ENCODE peak calls at places on chromosomes 7 and 10, in nine cellular contexts. H is IMR-90, X is ovary, K is Panc1, Y is MM.1S, G is suprapubic skin, T is heart right ventricle, M is esophagus squamous epithelium, F is pancreas. Q is an unnamed sample.

GRCh38 chr7:106309352-106309751 is 24.6 kb upstream of the NAMPT start:
- DNase-seq in H (no peak), X (no peak), K (no peak), Y (no peak), G (no peak), T (no peak), M (no peak), F (no peak), Q (no peak)

GRCh38 chr7:106872763-106873162 is 7.7 kb downstream of the PIK3CG start:
- DNase-seq in H (no peak), X (no peak), K (no peak), Y (no peak), G (no peak), T (no peak), M (no peak), F (no peak), Q (no peak)

GRCh38 chr7:158586499-158587191 is 978 bp downstream of the PTPRN2 start:
- DNase-seq in H (no peak), X (no peak), K (no peak), Y (no peak), G (no peak), T (no peak), M (no peak), F (peak; percentile 42), Q (no peak)

GRCh38 chr10:90862908-90863514 is 5.2 kb upstream of the HTR7 start:
- DNase-seq in H (peak; percentile 47), X (no peak), K (peak; percentile 36), Y (peak; percentile 38), G (no peak), T (no peak), M (no peak), F (no peak), Q (peak; percentile 13)

GRCh38 chr10:98088186-98088971 is 46.1 kb upstream of the R3HCC1L start:
- DNase-seq in H (no peak), X (no peak), K (no peak), Y (no peak), G (no peak), T (peak; percentile 30), M (no peak), F (no peak), Q (no peak)

GRCh38 chr7:18288322-18289037 is 207.1 kb upstream of the HDAC9 start:
- DNase-seq in H (no peak), X (no peak), K (no peak), Y (no peak), G (no peak), T (no peak), M (no peak), F (no peak), Q (no peak)

GRCh38 chr7:106216517-106217088 is 68.2 kb downstream of the NAMPT start:
- DNase-seq in H (peak; percentile 97), X (no peak), K (peak; percentile 98), Y (no peak), G (no peak), T (peak; percentile 51), M (no peak), F (peak; percentile 19), Q (no peak)

GRCh38 chr10:48708144-48708543 is 23.5 kb downstream of the WDFY4 start:
- DNase-seq in H (peak; percentile 25), X (no peak), K (no peak), Y (no peak), G (no peak), T (peak; percentile 54), M (no peak), F (no peak), Q (no peak)

GRCh38 chr7:30740417-30741181 is 11.3 kb upstream of the INMT start:
- DNase-seq in H (peak; percentile 55), X (peak; percentile 89), K (peak; percentile 62), Y (peak; percentile 47), G (no peak), T (peak; percentile 76), M (no peak), F (peak; percentile 59), Q (peak; percentile 60)

GRCh38 chr7:152145853-152146466 is 120.5 kb downstream of the GALNT11 start:
- DNase-seq in H (peak; percentile 71), X (no peak), K (peak; percentile 18), Y (peak; percentile 26), G (no peak), T (no peak), M (no peak), F (no peak), Q (peak; percentile 30)

GRCh38 chr7:54260868-54261475 is 281.2 kb upstream of the VSTM2A start:
- DNase-seq in H (no peak), X (no peak), K (no peak), Y (no peak), G (no peak), T (no peak), M (no peak), F (no peak), Q (no peak)

GRCh38 chr10:13776861-13777301 is 190.1 kb downstream of the PRPF18 start:
- DNase-seq in H (peak; percentile 35), X (no peak), K (no peak), Y (no peak), G (no peak), T (no peak), M (no peak), F (no peak), Q (no peak)

GRCh38 chr7:74373536-74373935 is 80.2 kb upstream of the GTF2IRD1 start:
- DNase-seq in H (no peak), X (no peak), K (no peak), Y (no peak), G (no peak), T (no peak), M (no peak), F (no peak), Q (no peak)

GRCh38 chr7:17062433-17063383 is 180.9 kb upstream of the AGR3 start:
- DNase-seq in H (peak; percentile 25), X (no peak), K (no peak), Y (peak; percentile 8), G (no peak), T (no peak), M (no peak), F (no peak), Q (no peak)

GRCh38 chr7:80921130-80921529 is 2.3 kb upstream of the SEMA3C start:
- DNase-seq in H (no peak), X (no peak), K (peak; percentile 94), Y (no peak), G (no peak), T (no peak), M (no peak), F (no peak), Q (no peak)

GRCh38 chr10:27100800-27101347 is 580 bp upstream of the ANKRD26 start:
- DNase-seq in H (no peak), X (no peak), K (no peak), Y (peak; percentile 21), G (no peak), T (no peak), M (no peak), F (peak; percentile 11), Q (no peak)

GRCh38 chr7:152761116-152761748 is 1.7 kb downstream of the ACTR3B start:
- DNase-seq in H (peak; percentile 73), X (no peak), K (no peak), Y (no peak), G (no peak), T (no peak), M (no peak), F (no peak), Q (no peak)

GRCh38 chr10:130470286-130470685 is 334.1 kb downstream of the GLRX3 start:
- DNase-seq in H (no peak), X (no peak), K (no peak), Y (no peak), G (no peak), T (no peak), M (no peak), F (no peak), Q (no peak)

GRCh38 chr7:121076350-121077164 is 88.0 kb downstream of the CPED1 start:
- DNase-seq in H (peak; percentile 93), X (no peak), K (no peak), Y (no peak), G (no peak), T (no peak), M (no peak), F (no peak), Q (no peak)

GRCh38 chr10:36188054-36188453 is 546.0 kb upstream of the FZD8 start:
- DNase-seq in H (no peak), X (no peak), K (no peak), Y (no peak), G (no peak), T (peak; percentile 62), M (no peak), F (no peak), Q (no peak)

GRCh38 chr10:191703-192518 is 56.7 kb downstream of the ZMYND11 start:
- DNase-seq in H (peak; percentile 75), X (no peak), K (no peak), Y (no peak), G (no peak), T (no peak), M (no peak), F (no peak), Q (no peak)

GRCh38 chr10:121886997-121887622 is 40.7 kb downstream of the ATE1 start:
- DNase-seq in H (peak; percentile 69), X (no peak), K (peak; percentile 48), Y (peak; percentile 54), G (no peak), T (peak; percentile 51), M (no peak), F (peak; percentile 27), Q (peak; percentile 67)

DNA sequence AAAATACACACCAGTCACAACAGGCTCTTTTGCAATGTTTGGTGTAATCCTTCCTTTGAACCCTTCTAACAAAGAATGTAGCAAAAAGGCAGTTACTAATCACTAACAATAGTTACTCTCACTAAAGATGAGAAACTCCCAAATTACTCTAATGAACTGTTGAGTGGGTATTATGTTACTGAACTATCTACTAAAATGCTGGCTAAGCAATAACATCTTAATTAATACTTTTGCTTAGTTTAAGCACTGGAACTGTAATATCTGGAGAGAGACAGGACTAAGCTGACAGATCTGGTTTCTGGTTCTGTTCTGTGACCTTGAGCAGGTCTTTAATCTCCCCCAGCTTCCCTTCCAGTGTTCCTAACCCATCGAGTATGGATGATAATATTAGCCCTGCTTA is 241.7 kb downstream of the CHCHD3 start:
- DNase-seq in H (no peak), X (no peak), K (no peak), Y (no peak), G (no peak), T (no peak), M (no peak), F (no peak), Q (no peak)
- H3K27ac ChIP-seq in H (no peak overlapping the region), X (no peak overlapping the region), K (no peak overlapping the region), Y (no peak overlapping the region), G (no peak overlapping the region), T (no peak overlapping the region), M (no peak overlapping the region), F (no peak overlapping the region), Q (no peak overlapping the region)

GRCh38 chr10:100501423-100501822 is 18.2 kb downstream of the SEC31B start:
- DNase-seq in H (peak; percentile 54), X (no peak), K (no peak), Y (no peak), G (no peak), T (no peak), M (no peak), F (no peak), Q (no peak)
- H3K4me1 ChIP-seq in H (peaks cover 1% of the 10 kb centered on the region), X (no peaks in the 10 kb centered on the region), K (no peaks in the 10 kb centered on the region), Y (peaks cover 13% of the 10 kb centered on the region), G (no peaks in the 10 kb centered on the region), T (no peaks in the 10 kb centered on the region), M (no peaks in the 10 kb centered on the region), F (no peaks in the 10 kb centered on the region), Q (peaks cover 19% of the 10 kb centered on the region)

GRCh38 chr10:71486465-71487114 is 89.9 kb downstream of the CDH23 start:
- DNase-seq in H (peak; percentile 2), X (no peak), K (peak; percentile 4), Y (peak; percentile 32), G (no peak), T (no peak), M (no peak), F (no peak), Q (peak; percentile 42)
- TF ChIP-seq CTCF in H (peak; percentile 27), X (no peak), K (peak; percentile 86), Y (peak; percentile 49), G (no peak), T (peak; percentile 55), M (peak; percentile 39), F (no peak), Q (peak; percentile 76)

GRCh38 chr10:6738464-6738824 is 158.4 kb upstream of the PRKCQ start:
- DNase-seq in H (peak; percentile 33), X (no peak), K (no peak), Y (no peak), G (no peak), T (no peak), M (no peak), F (no peak), Q (no peak)
- H3K27ac ChIP-seq in H (peak overlapping the region; percentile 71), X (no peak overlapping the region), K (no peak overlapping the region), Y (no peak overlapping the region), G (no peak overlapping the region), T (no peak overlapping the region), M (peak overlapping the region; percentile 53), F (no peak overlapping the region), Q (no peak overlapping the region)